ENCODE peak calls at places on chromosomes 2 and 18, in five cellular contexts. I is small intestine, F is mammary epithelial cell, Q is prostate gland, H is osteoblast. T is an unnamed sample.

GRCh38 chr18:76721207-76721996 is 101.0 kb upstream of the ZNF236 start:
- DNase-seq in I (peak; percentile 42), F (no peak), Q (no peak), H (no peak), T (no peak)

GRCh38 chr18:59881728-59882685 is 17.8 kb upstream of the PMAIP1 start:
- DNase-seq in I (peak; percentile 90), F (peak; percentile 12), Q (no peak), H (peak; percentile 73), T (no peak)

GRCh38 chr2:232897386-232897970 is 27.4 kb downstream of the SNORC start:
- DNase-seq in I (no peak), F (no peak), Q (no peak), H (no peak), T (peak; percentile 19)

GRCh38 chr2:85413592-85414421 is 3.6 kb upstream of the CAPG start:
- DNase-seq in I (no peak), F (peak; percentile 52), Q (peak; percentile 57), H (peak; percentile 95), T (peak; percentile 62)

GRCh38 chr2:185471441-185471840 is 267.2 kb upstream of the FSIP2 start:
- DNase-seq in I (no peak), F (no peak), Q (no peak), H (no peak), T (no peak)

GRCh38 chr2:157784823-157785175 is 91.3 kb downstream of the ACVR1 start:
- DNase-seq in I (no peak), F (no peak), Q (no peak), H (no peak), T (no peak)

GRCh38 chr2:64987963-64988419 is 1.2 kb upstream of the SLC1A4 start:
- DNase-seq in I (no peak), F (no peak), Q (no peak), H (no peak), T (no peak)

GRCh38 chr2:77434880-77435279 is 87.3 kb downstream of the LRRTM4 start:
- DNase-seq in I (no peak), F (no peak), Q (no peak), H (no peak), T (no peak)

GRCh38 chr2:3628800-3629199 is 29.2 kb upstream of the ALLC start:
- DNase-seq in I (no peak), F (peak; percentile 10), Q (no peak), H (peak; percentile 27), T (peak; percentile 25)

GRCh38 chr18:32405588-32405987 is 65.1 kb downstream of the GAREM1 start:
- DNase-seq in I (no peak), F (no peak), Q (peak; percentile 14), H (no peak), T (no peak)

GRCh38 chr2:200408428-200409311 is 101.2 kb downstream of the KCTD18 start:
- DNase-seq in I (peak; percentile 73), F (peak; percentile 76), Q (no peak), H (no peak), T (peak; percentile 47)

GRCh38 chr2:191653669-191654402 is 24.1 kb upstream of the NABP1 start:
- DNase-seq in I (no peak), F (no peak), Q (no peak), H (no peak), T (no peak)

GRCh38 chr2:67726416-67726815 is 329.3 kb downstream of the ETAA1 start:
- DNase-seq in I (no peak), F (no peak), Q (no peak), H (no peak), T (no peak)

GRCh38 chr2:168072626-168073303 is 174.6 kb downstream of the STK39 start:
- DNase-seq in I (no peak), F (no peak), Q (no peak), H (no peak), T (no peak)

GRCh38 chr2:240922982-240923537 is 16.9 kb downstream of the CROCC2 start:
- DNase-seq in I (no peak), F (no peak), Q (no peak), H (peak; percentile 80), T (peak; percentile 18)

GRCh38 chr18:56258178-56258577 is 380.2 kb downstream of the TXNL1 start:
- DNase-seq in I (no peak), F (no peak), Q (no peak), H (no peak), T (no peak)

GRCh38 chr2:135664623-135665068 is 77.0 kb upstream of the UBXN4 start:
- DNase-seq in I (no peak), F (peak; percentile 85), Q (no peak), H (no peak), T (no peak)

GRCh38 chr2:237475704-237476107 is 11.3 kb upstream of the MLPH start:
- DNase-seq in I (peak; percentile 28), F (peak; percentile 74), Q (no peak), H (peak; percentile 97), T (no peak)

GRCh38 chr2:97849881-97850540 is 136.6 kb downstream of the ZAP70 start:
- DNase-seq in I (no peak), F (peak; percentile 82), Q (no peak), H (no peak), T (no peak)

GRCh38 chr2:189022492-189022891 is 48.3 kb downstream of the COL3A1 start:
- DNase-seq in I (no peak), F (no peak), Q (no peak), H (no peak), T (no peak)

DNA sequence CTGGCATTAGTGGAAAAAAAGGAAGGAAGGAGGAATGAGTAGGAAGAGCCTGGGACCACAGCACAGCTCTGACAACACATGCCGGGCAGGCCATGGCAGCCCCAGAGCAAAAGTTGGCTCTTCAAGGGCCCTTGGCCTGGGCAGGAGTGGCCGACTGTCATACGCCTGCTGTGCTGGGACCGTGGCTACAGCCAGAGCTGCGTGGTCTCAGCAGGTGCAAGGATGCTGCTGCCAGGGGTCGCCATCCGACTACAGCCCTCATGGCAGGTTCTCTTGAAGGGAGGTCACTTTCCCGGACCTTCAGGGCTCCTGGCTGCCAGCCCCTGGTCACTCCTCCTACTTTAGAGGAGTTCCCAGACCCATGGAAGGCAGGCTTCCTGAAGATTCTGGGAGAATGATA is 109.9 kb downstream of the ARL4C start:
- DNase-seq in I (no peak), F (no peak), Q (no peak), H (no peak), T (no peak)
- H3K27ac ChIP-seq in I (no peak overlapping the region), F (no peak overlapping the region), Q (no peak overlapping the region), H (no peak overlapping the region), T (no peak overlapping the region)

DNA sequence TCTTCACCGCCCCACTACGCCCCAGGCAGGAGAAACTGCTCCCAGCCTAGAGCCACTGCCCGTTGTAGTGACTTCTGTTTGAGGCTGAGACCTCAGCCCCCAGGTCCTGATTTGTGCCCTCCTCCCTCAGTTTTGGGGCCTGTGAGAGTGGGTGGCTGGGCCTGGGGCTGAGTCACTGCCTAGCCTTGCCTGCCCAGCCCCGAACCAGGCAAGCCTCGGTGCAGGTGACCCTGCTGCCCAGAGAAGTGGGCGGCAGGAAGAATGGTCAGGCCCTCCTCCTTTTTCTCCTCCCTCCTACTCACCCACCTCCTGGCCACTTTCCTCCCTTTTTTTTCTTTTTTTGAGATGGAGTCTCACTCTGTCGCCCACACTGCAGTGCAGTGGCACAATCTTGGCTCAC is 66.6 kb downstream of the ZFP36L2 start:
- DNase-seq in I (no peak), F (peak; percentile 54), Q (no peak), H (peak; percentile 71), T (no peak)
- H3K4me1 ChIP-seq in I (peaks cover 11% of the 10 kb centered on the region), F (peaks cover 50% of the 10 kb centered on the region), Q (peaks cover 13% of the 10 kb centered on the region), H (peaks cover 26% of the 10 kb centered on the region), T (peaks cover 86% of the 10 kb centered on the region)

DNA sequence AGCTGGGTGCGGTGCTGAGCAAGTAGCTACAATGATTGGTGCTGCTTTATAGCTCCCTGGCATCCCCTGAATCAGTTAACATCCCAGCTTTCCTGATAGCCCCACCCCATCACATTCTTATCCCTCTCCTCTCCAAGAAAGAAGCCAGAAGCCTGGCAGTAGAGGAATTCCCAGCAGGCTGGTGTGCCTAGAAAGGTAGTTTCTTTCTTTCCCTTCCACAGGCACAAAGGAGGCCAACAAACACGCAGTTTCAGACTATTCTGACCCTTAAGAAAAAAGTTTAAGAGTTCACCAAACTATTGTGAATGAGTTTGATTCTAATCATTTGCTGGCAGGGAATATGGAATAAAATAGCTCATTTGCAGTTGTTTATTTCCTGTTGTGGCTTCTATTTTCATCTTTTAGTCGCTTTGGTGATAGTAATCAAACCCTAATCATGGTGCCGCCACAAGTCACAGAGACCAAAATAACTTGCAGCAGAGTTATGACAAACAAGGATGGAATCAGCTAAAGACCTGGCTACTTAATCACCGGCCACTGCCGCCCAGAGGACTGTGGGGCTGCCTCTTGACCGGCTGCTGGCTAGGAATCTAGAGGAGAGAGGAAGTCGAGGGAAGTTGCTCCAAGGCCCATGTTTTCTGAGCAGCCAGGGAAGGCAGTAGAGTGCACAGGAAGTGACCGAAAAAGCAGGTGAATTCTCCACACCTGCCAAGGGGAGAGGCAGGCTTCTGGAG is 4.9 kb upstream of the SMAD7 start:
- DNase-seq in I (no peak), F (peak; percentile 49), Q (no peak), H (peak; percentile 93), T (peak; percentile 50)
- H3K27ac ChIP-seq in I (peak overlapping the region; percentile 83), F (peak overlapping the region; percentile 93), Q (peak overlapping the region; percentile 25), H (peak overlapping the region; percentile 96), T (peak overlapping the region; percentile 97)

GRCh38 chr2:101081508-101081907 is 69.7 kb downstream of the TBC1D8 start:
- DNase-seq in I (peak; percentile 68), F (no peak), Q (no peak), H (peak; percentile 27), T (no peak)
- H3K4me1 ChIP-seq in I (no peaks in the 10 kb centered on the region), F (no peaks in the 10 kb centered on the region), Q (peaks cover 11% of the 10 kb centered on the region), H (no peaks in the 10 kb centered on the region), T (peaks cover 5% of the 10 kb centered on the region)

DNA sequence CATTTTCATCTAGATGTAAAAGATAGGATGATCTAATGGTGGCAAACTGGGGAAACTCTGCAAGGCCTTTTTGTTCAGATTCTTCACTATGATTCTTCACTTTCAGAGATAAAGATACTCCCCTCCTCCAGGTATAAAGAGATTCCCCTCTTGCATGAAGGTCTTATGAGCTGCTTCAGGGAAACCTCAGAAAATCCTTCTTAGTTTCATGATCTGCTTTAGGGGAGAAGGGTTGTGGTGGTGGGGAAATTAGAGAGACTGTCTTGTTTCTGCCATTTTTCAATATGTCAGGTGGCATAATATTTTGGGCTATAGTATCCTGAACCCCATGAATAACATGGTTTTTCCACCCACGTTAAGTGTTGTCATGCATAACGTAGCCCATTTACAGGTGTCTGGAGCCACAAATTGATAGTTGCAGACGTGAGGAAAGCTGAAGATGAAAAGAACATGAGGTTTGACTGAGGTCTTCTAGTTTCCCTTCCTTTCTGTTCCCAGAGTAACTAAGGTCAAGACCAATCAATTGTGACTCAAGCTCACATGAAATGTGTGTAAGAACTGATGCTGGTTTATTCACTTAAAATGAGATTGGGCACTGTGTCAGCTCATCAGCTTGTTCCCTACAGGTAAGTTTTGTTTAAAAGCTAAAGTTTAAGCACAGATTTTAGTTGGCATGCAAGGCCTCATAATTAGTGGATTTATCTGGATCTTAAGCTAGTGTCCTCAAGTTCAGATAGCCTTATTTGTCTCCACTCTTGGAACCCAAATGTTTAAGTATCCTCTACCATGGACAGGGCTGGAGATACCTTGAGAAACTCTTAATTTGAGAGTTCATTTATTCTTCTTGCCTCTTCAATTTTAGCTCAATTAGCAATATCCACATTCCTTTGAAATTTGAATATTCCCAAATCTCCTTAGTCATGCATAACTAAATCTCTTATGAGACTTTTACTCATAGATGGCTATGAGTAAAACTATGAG is 304.5 kb upstream of the FANCL start:
- DNase-seq in I (no peak), F (no peak), Q (no peak), H (no peak), T (no peak)
- H3K27ac ChIP-seq in I (no peak overlapping the region), F (no peak overlapping the region), Q (no peak overlapping the region), H (no peak overlapping the region), T (no peak overlapping the region)

GRCh38 chr2:239300242-239300641 is 100.6 kb downstream of the HDAC4 start:
- DNase-seq in I (no peak), F (no peak), Q (no peak), H (no peak), T (no peak)
- H3K4me1 ChIP-seq in I (peaks cover 22% of the 10 kb centered on the region), F (no peaks in the 10 kb centered on the region), Q (peaks cover 26% of the 10 kb centered on the region), H (peaks cover 4% of the 10 kb centered on the region), T (peaks cover 80% of the 10 kb centered on the region)

GRCh38 chr2:54417577-54417976 is 38.5 kb upstream of the SPTBN1 start:
- DNase-seq in I (no peak), F (no peak), Q (no peak), H (no peak), T (no peak)
- H3K27ac ChIP-seq in I (no peak overlapping the region), F (no peak overlapping the region), Q (no peak overlapping the region), H (no peak overlapping the region), T (no peak overlapping the region)

T was measured in stomach.